ENCODE peak calls at places on chromosome 12, in five cellular contexts. D is hypothalamus; W is activated CD8-positive, alpha-beta memory T cell treated with anti-CD3 and anti-CD28 coated beads for 24 hours; J is effector CD8-positive, alpha-beta T cell; M is RPMI8226. Z is an unnamed sample.
A peak's percentile ranks its signal among the peaks of the same experiment; 100 is the strongest.

GRCh38 chr12:82838123-82838522 is 151.4 kb downstream of the TMTC2 start:
- DNase-seq in D (no peak), W (no peak), J (no peak), M (no peak), Z (no peak)

GRCh38 chr12:1911598-1912575 is 6.6 kb downstream of the CACNA2D4 start:
- DNase-seq in D (no peak), W (peak; percentile 43), J (no peak), M (no peak), Z (no peak)

GRCh38 chr12:122022393-122023338 is 982 bp downstream of the BCL7A start:
- DNase-seq in D (peak; percentile 33), W (peak; percentile 71), J (no peak), M (peak; percentile 42), Z (no peak)

GRCh38 chr12:53324113-53324778 is 2.8 kb upstream of the AAAS start:
- DNase-seq in D (no peak), W (peak; percentile 84), J (peak; percentile 18), M (peak; percentile 79), Z (no peak)

GRCh38 chr12:123491056-123491455 is 33.1 kb downstream of the SNRNP35 start:
- DNase-seq in D (no peak), W (no peak), J (no peak), M (no peak), Z (no peak)

GRCh38 chr12:11228268-11228879 is 41.1 kb downstream of the PRB3 start:
- DNase-seq in D (no peak), W (no peak), J (peak; percentile 1), M (peak; percentile 42), Z (no peak)

GRCh38 chr12:28032811-28033537 is 60.4 kb upstream of the PTHLH start:
- DNase-seq in D (no peak), W (no peak), J (no peak), M (no peak), Z (no peak)

GRCh38 chr12:55044135-55044534 is 24.4 kb downstream of the NEUROD4 start:
- DNase-seq in D (no peak), W (no peak), J (no peak), M (no peak), Z (no peak)

GRCh38 chr12:131552167-131552863 is 158.6 kb upstream of the SFSWAP start:
- DNase-seq in D (no peak), W (no peak), J (no peak), M (no peak), Z (no peak)

GRCh38 chr12:49055978-49056754 is 4.4 kb downstream of the KMT2D start:
- DNase-seq in D (peak; percentile 36), W (peak; percentile 71), J (peak; percentile 27), M (peak; percentile 40), Z (no peak)

GRCh38 chr12:1174659-1175058 is 183.6 kb downstream of the ERC1 start:
- DNase-seq in D (no peak), W (no peak), J (no peak), M (no peak), Z (no peak)

GRCh38 chr12:114397978-114398881 is 7.7 kb downstream of the TBX5 start:
- DNase-seq in D (no peak), W (no peak), J (no peak), M (no peak), Z (no peak)

GRCh38 chr12:105409881-105410471 is 79.5 kb downstream of the C12orf75 start:
- DNase-seq in D (no peak), W (no peak), J (no peak), M (no peak), Z (no peak)

GRCh38 chr12:124388679-124389536 is 94.0 kb downstream of the RFLNA start:
- DNase-seq in D (peak; percentile 90), W (peak; percentile 82), J (peak; percentile 15), M (no peak), Z (peak; percentile 57)

GRCh38 chr12:109455706-109456105 is 21.4 kb downstream of the KCTD10 start:
- DNase-seq in D (no peak), W (no peak), J (no peak), M (no peak), Z (no peak)

GRCh38 chr12:28543021-28543890 is 353.0 kb downstream of the CCDC91 start:
- DNase-seq in D (no peak), W (no peak), J (no peak), M (no peak), Z (no peak)

GRCh38 chr12:43840338-43840737 is 4.5 kb downstream of the TMEM117 start:
- DNase-seq in D (no peak), W (no peak), J (no peak), M (no peak), Z (no peak)

GRCh38 chr12:92561543-92561899 is 141.3 kb upstream of the PLEKHG7 start:
- DNase-seq in D (no peak), W (no peak), J (no peak), M (peak; percentile 59), Z (no peak)

GRCh38 chr12:19390208-19390607 is 49.1 kb upstream of the AEBP2 start:
- DNase-seq in D (no peak), W (no peak), J (no peak), M (no peak), Z (no peak)

GRCh38 chr12:68899251-68899771 is 33.7 kb downstream of the CPM start:
- DNase-seq in D (no peak), W (no peak), J (no peak), M (no peak), Z (no peak)

GRCh38 chr12:29187756-29188155 is 38.7 kb downstream of the FAR2 start:
- DNase-seq in D (no peak), W (no peak), J (no peak), M (no peak), Z (no peak)

GRCh38 chr12:64782181-64782580 is 23.0 kb upstream of the GNS start:
- DNase-seq in D (no peak), W (no peak), J (no peak), M (peak; percentile 40), Z (no peak)

GRCh38 chr12:123696641-123697040 is 15.5 kb upstream of the ATP6V0A2 start:
- DNase-seq in D (no peak), W (no peak), J (no peak), M (no peak), Z (no peak)

GRCh38 chr12:103547929-103548328 is 39.1 kb upstream of the STAB2 start:
- DNase-seq in D (no peak), W (no peak), J (no peak), M (no peak), Z (no peak)

GRCh38 chr12:82517808-82518207 is 159.5 kb downstream of the METTL25 start:
- DNase-seq in D (no peak), W (no peak), J (no peak), M (peak; percentile 39), Z (no peak)

GRCh38 chr12:102921240-102921639 is 4.2 kb upstream of the PAH start:
- DNase-seq in D (no peak), W (no peak), J (no peak), M (no peak), Z (no peak)

GRCh38 chr12:57890191-57891120 is 43.9 kb upstream of the CTDSP2 start:
- DNase-seq in D (no peak), W (no peak), J (no peak), M (no peak), Z (no peak)

GRCh38 chr12:32828120-32828519 is 68.5 kb downstream of the PKP2 start:
- DNase-seq in D (no peak), W (no peak), J (no peak), M (no peak), Z (no peak)

GRCh38 chr12:122067966-122068365 is 10.6 kb upstream of the MLXIP start:
- DNase-seq in D (no peak), W (peak; percentile 72), J (no peak), M (peak; percentile 70), Z (no peak)

GRCh38 chr12:94874086-94874985 is 129.2 kb downstream of the NDUFA12 start:
- DNase-seq in D (no peak), W (no peak), J (no peak), M (no peak), Z (no peak)

GRCh38 chr12:100661300-100661951 is 87.9 kb downstream of the GAS2L3 start:
- DNase-seq in D (no peak), W (no peak), J (no peak), M (no peak), Z (no peak)

GRCh38 chr12:68559984-68560822 is 50.5 kb upstream of the RAP1B start:
- DNase-seq in D (no peak), W (no peak), J (no peak), M (no peak), Z (no peak)

GRCh38 chr12:109716512-109717389 is 3.1 kb downstream of the FAM222A start:
- DNase-seq in D (peak; percentile 21), W (no peak), J (no peak), M (no peak), Z (no peak)

GRCh38 chr12:25040593-25040992 is 91.7 kb upstream of the BCAT1 start:
- DNase-seq in D (no peak), W (no peak), J (no peak), M (no peak), Z (no peak)

GRCh38 chr12:62250671-62251608 is 9.3 kb upstream of the USP15 start:
- DNase-seq in D (no peak), W (no peak), J (no peak), M (no peak), Z (no peak)

GRCh38 chr12:27456618-27457017 is 10.1 kb downstream of the SMCO2 start:
- DNase-seq in D (no peak), W (no peak), J (no peak), M (no peak), Z (no peak)

GRCh38 chr12:62983594-62983993 is 48.6 kb upstream of the PPM1H start:
- DNase-seq in D (no peak), W (no peak), J (no peak), M (peak; percentile 69), Z (peak; percentile 3)

GRCh38 chr12:103780093-103780440 is 61.0 kb downstream of the NT5DC3 start:
- DNase-seq in D (no peak), W (no peak), J (no peak), M (no peak), Z (no peak)

GRCh38 chr12:52896190-52897100 is 8.4 kb downstream of the KRT8 start:
- DNase-seq in D (no peak), W (no peak), J (no peak), M (no peak), Z (no peak)